ENCODE peak calls at places on chromosomes 12 and 14, in five cellular contexts. One of them, this sample, is unnamed.

GRCh38 chr12:74971201-74971600 is 238.4 kb downstream of the KCNC2 start:
- DNase-seq in pons: no peak
- DNase-seq in progenitor cell of endocrine pancreas: no peak
- DNase-seq in HCEC 1CT: no peak
- DNase-seq in globus pallidus: no peak
- DNase-seq in this sample: no peak

GRCh38 chr12:212799-213526 is 994 bp downstream of the SLC6A12 start:
- DNase-seq in pons: no peak
- DNase-seq in progenitor cell of endocrine pancreas: no peak
- DNase-seq in globus pallidus: no peak
- DNase-seq in HCEC 1CT: no peak
- DNase-seq in this sample: no peak

GRCh38 chr12:101581190-101581589 is 13.6 kb upstream of the MYBPC1 start:
- DNase-seq in pons: no peak
- DNase-seq in HCEC 1CT: no peak
- DNase-seq in globus pallidus: no peak
- DNase-seq in progenitor cell of endocrine pancreas: no peak
- DNase-seq in this sample: no peak

GRCh38 chr12:93245543-93245942 is 132.2 kb upstream of the NUDT4 start:
- DNase-seq in progenitor cell of endocrine pancreas: no peak
- DNase-seq in pons: no peak
- DNase-seq in HCEC 1CT: no peak
- DNase-seq in globus pallidus: no peak
- DNase-seq in this sample: no peak

GRCh38 chr12:100995201-100995600 is 200.6 kb downstream of the ANO4 start:
- DNase-seq in progenitor cell of endocrine pancreas: no peak
- DNase-seq in globus pallidus: no peak
- DNase-seq in pons: no peak
- DNase-seq in HCEC 1CT: no peak
- DNase-seq in this sample: no peak

GRCh38 chr12:132445884-132446471 is 44.0 kb upstream of the FBRSL1 start:
- DNase-seq in pons: no peak
- DNase-seq in globus pallidus: no peak
- DNase-seq in progenitor cell of endocrine pancreas: no peak
- DNase-seq in HCEC 1CT: no peak
- DNase-seq in this sample: no peak

GRCh38 chr14:39673141-39674133 is 241.2 kb upstream of the FBXO33 start:
- DNase-seq in globus pallidus: no peak
- DNase-seq in pons: no peak
- DNase-seq in progenitor cell of endocrine pancreas: no peak
- DNase-seq in HCEC 1CT: no peak
- DNase-seq in this sample: peak; percentile 28

GRCh38 chr12:14774944-14775651 is 28.2 kb downstream of the WBP11 start:
- DNase-seq in pons: peak; percentile 44
- DNase-seq in globus pallidus: no peak
- DNase-seq in progenitor cell of endocrine pancreas: peak; percentile 27
- DNase-seq in HCEC 1CT: peak; percentile 70
- DNase-seq in this sample: peak; percentile 76

GRCh38 chr12:94100254-94100653 is 48.1 kb upstream of the PLXNC1 start:
- DNase-seq in HCEC 1CT: peak; percentile 6
- DNase-seq in globus pallidus: no peak
- DNase-seq in pons: no peak
- DNase-seq in progenitor cell of endocrine pancreas: no peak
- DNase-seq in this sample: no peak

GRCh38 chr12:112149596-112149995 is 24.2 kb downstream of the TRAFD1 start:
- DNase-seq in globus pallidus: no peak
- DNase-seq in progenitor cell of endocrine pancreas: no peak
- DNase-seq in HCEC 1CT: no peak
- DNase-seq in pons: no peak
- DNase-seq in this sample: no peak

GRCh38 chr12:53676715-53677611 is 1.1 kb upstream of the ATP5MC2 start:
- DNase-seq in globus pallidus: peak; percentile 65
- DNase-seq in progenitor cell of endocrine pancreas: peak; percentile 18
- DNase-seq in HCEC 1CT: peak; percentile 10
- DNase-seq in pons: peak; percentile 66
- DNase-seq in this sample: peak; percentile 44

GRCh38 chr12:55972906-55973597 is 826 bp upstream of the RAB5B start:
- DNase-seq in HCEC 1CT: peak; percentile 56
- DNase-seq in progenitor cell of endocrine pancreas: no peak
- DNase-seq in pons: no peak
- DNase-seq in globus pallidus: no peak
- DNase-seq in this sample: no peak